ENCODE peak calls at places on chromosomes 2 and 18, in ten cellular contexts. Z, K, O, I, S, V, Q, H, F and J are unnamed samples.

GRCh38 chr2:12493031-12493513 is 223.7 kb upstream of the TRIB2 start:
- DNase-seq in Z (peak; percentile 92), K (no peak), O (no peak), I (no peak), S (no peak), V (peak; percentile 16), Q (peak; percentile 69), H (peak; percentile 58), F (no peak), J (no peak)

GRCh38 chr2:176931588-176932563 is 280.7 kb upstream of the HNRNPA3 start:
- DNase-seq in Z (peak; percentile 6), K (no peak), O (no peak), I (no peak), S (no peak), V (no peak), Q (peak; percentile 24), H (no peak), F (peak; percentile 3), J (peak; percentile 71)

GRCh38 chr2:154158101-154158500 is 286.4 kb downstream of the GALNT13 start:
- DNase-seq in Z (peak; percentile 6), K (no peak), O (no peak), I (no peak), S (no peak), V (no peak), Q (no peak), H (no peak), F (no peak), J (no peak)

GRCh38 chr18:32775628-32776027 is 2.8 kb upstream of the KLHL14 start:
- DNase-seq in Z (no peak), K (no peak), O (no peak), I (peak; percentile 61), S (no peak), V (no peak), Q (no peak), H (no peak), F (no peak), J (no peak)

GRCh38 chr2:598043-598802 is 79.0 kb downstream of the TMEM18 start:
- DNase-seq in Z (no peak), K (peak; percentile 46), O (no peak), I (no peak), S (peak; percentile 34), V (no peak), Q (no peak), H (no peak), F (no peak), J (no peak)

GRCh38 chr2:238128061-238129040 is 10.1 kb upstream of the KLHL30 start:
- DNase-seq in Z (no peak), K (no peak), O (no peak), I (no peak), S (no peak), V (peak; percentile 8), Q (no peak), H (no peak), F (no peak), J (no peak)

GRCh38 chr18:58615150-58616132 is 13.4 kb downstream of the ALPK2 start:
- DNase-seq in Z (no peak), K (no peak), O (no peak), I (no peak), S (no peak), V (no peak), Q (peak; percentile 81), H (no peak), F (peak; percentile 37), J (peak; percentile 69)

GRCh38 chr2:130864830-130865229 is 28.1 kb downstream of the ARHGEF4 start:
- DNase-seq in Z (peak; percentile 92), K (peak; percentile 74), O (peak; percentile 68), I (peak; percentile 74), S (no peak), V (no peak), Q (no peak), H (no peak), F (no peak), J (no peak)

GRCh38 chr2:96251721-96252292 is 14.0 kb downstream of the TMEM127 start:
- DNase-seq in Z (peak; percentile 96), K (peak; percentile 88), O (no peak), I (no peak), S (peak; percentile 74), V (peak; percentile 85), Q (no peak), H (peak; percentile 96), F (no peak), J (no peak)

GRCh38 chr2:106517329-106517728 is 30.2 kb downstream of the CD8B2 start:
- DNase-seq in Z (no peak), K (no peak), O (no peak), I (no peak), S (no peak), V (no peak), Q (no peak), H (no peak), F (no peak), J (no peak)

GRCh38 chr2:75894170-75894569 is 183.5 kb upstream of the GCFC2 start:
- DNase-seq in Z (no peak), K (no peak), O (no peak), I (no peak), S (no peak), V (no peak), Q (no peak), H (no peak), F (no peak), J (no peak)

GRCh38 chr18:57853133-57853532 is 50.0 kb upstream of the ATP8B1 start:
- DNase-seq in Z (no peak), K (no peak), O (no peak), I (no peak), S (no peak), V (no peak), Q (no peak), H (no peak), F (no peak), J (no peak)

GRCh38 chr2:152098033-152098797 is 629 bp downstream of the CACNB4 start:
- DNase-seq in Z (peak; percentile 17), K (no peak), O (no peak), I (no peak), S (peak; percentile 16), V (peak; percentile 36), Q (no peak), H (peak; percentile 19), F (no peak), J (no peak)

GRCh38 chr2:238267884-238268680 is 20.3 kb downstream of the PER2 start:
- DNase-seq in Z (no peak), K (no peak), O (no peak), I (no peak), S (no peak), V (peak; percentile 11), Q (no peak), H (no peak), F (no peak), J (no peak)